ENCODE peak calls at places on chromosome 10, in four cellular contexts. R is PC-3, X is tibial nerve, W is WERI-Rb-1. S is an unnamed sample.

GRCh38 chr10:99364125-99364524 is 35.0 kb downstream of the CNNM1 start:
- DNase-seq in W (no peak), X (no peak), R (no peak), S (no peak)

GRCh38 chr10:21076381-21076780 is 179.3 kb upstream of the NEBL start:
- DNase-seq in X (no peak), W (no peak), R (no peak), S (no peak)

GRCh38 chr10:28788767-28789166 is 111.4 kb downstream of the BAMBI start:
- DNase-seq in R (no peak), W (no peak), X (no peak), S (peak)

GRCh38 chr10:21456160-21456559 is 69.3 kb downstream of the SKIDA1 start:
- DNase-seq in R (no peak), W (no peak), X (no peak), S (no peak)

GRCh38 chr10:52740155-52740549 is 32.4 kb downstream of the MBL2 start:
- DNase-seq in W (no peak), X (no peak), R (no peak), S (no peak)

GRCh38 chr10:71735709-71736569 is 16.4 kb upstream of the C10orf105 start:
- DNase-seq in R (no peak), W (no peak), X (no peak), S (no peak)

GRCh38 chr10:14056545-14057332 is 274.0 kb downstream of the FRMD4A start:
- DNase-seq in X (no peak), R (no peak), W (no peak), S (no peak)

GRCh38 chr10:74238031-74238431 is 87.0 kb downstream of the ADK start:
- DNase-seq in W (no peak), X (no peak), R (no peak), S (no peak)

GRCh38 chr10:73899401-73899780 is 11.5 kb upstream of the PLAU start:
- DNase-seq in R (peak), X (no peak), W (no peak), S (no peak)

GRCh38 chr10:13709931-13710690 is 123.3 kb downstream of the PRPF18 start:
- DNase-seq in X (no peak), R (no peak), W (no peak), S (peak)

GRCh38 chr10:79248341-79248931 is 98.8 kb upstream of the PPIF start:
- DNase-seq in R (no peak), W (peak), X (peak), S (peak)

DNA sequence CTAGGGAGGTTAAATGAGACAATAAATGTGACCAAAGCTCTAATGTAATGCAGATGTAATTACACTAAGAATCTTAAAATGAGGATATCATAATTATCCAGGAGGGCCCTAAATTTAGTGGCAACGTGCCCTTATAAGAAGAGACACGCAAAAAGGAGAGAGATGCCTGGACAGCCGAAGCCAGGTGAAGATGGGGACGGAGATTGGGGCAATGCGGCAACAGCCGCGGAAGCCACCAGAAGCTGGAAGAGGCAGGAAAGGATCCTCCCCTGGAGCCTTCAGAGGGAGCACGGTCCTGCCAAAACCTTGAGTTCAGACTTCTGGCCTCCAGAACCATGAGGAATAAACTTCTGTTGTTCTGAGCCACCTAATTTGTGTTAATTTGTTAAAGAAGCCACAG is 25.3 kb upstream of the C10orf71 start:
- DNase-seq in R (no peak), W (no peak), X (no peak), S (no peak)
- H3K27ac ChIP-seq in R (no peak), W (no peak), X (no peak), S (no peak)

GRCh38 chr10:116324951-116325635 is 845 bp downstream of the CCDC172 start:
- DNase-seq in W (no peak), R (no peak), X (no peak), S (no peak)

GRCh38 chr10:116329153-116329552 is 4.9 kb downstream of the CCDC172 start:
- DNase-seq in W (no peak), X (no peak), R (no peak), S (no peak)

GRCh38 chr10:116325987-116326386 is 1.7 kb downstream of the CCDC172 start:
- DNase-seq in W (no peak), R (no peak), X (no peak), S (no peak)

GRCh38 chr10:116324227-116324950 is at the start of gene CCDC172:
- DNase-seq in X (no peak), R (no peak), W (no peak), S (no peak)
- H3K27ac ChIP-seq in X (no peak), R (no peak), W (no peak), S (no peak)

GRCh38 chr10:69335613-69336012 is 57.3 kb downstream of the HK1 start:
- DNase-seq in X (no peak), W (no peak), R (no peak), S (no peak)

GRCh38 chr10:69333205-69333604 is 54.9 kb downstream of the HK1 start:
- DNase-seq in X (no peak), W (no peak), R (peak), S (no peak)

GRCh38 chr10:69332278-69333010 is 54.1 kb downstream of the HK1 start:
- DNase-seq in X (no peak), R (no peak), W (no peak), S (no peak)

GRCh38 chr10:69335063-69335587 is 56.8 kb downstream of the HK1 start:
- DNase-seq in X (no peak), W (no peak), R (no peak), S (peak)

DNA sequence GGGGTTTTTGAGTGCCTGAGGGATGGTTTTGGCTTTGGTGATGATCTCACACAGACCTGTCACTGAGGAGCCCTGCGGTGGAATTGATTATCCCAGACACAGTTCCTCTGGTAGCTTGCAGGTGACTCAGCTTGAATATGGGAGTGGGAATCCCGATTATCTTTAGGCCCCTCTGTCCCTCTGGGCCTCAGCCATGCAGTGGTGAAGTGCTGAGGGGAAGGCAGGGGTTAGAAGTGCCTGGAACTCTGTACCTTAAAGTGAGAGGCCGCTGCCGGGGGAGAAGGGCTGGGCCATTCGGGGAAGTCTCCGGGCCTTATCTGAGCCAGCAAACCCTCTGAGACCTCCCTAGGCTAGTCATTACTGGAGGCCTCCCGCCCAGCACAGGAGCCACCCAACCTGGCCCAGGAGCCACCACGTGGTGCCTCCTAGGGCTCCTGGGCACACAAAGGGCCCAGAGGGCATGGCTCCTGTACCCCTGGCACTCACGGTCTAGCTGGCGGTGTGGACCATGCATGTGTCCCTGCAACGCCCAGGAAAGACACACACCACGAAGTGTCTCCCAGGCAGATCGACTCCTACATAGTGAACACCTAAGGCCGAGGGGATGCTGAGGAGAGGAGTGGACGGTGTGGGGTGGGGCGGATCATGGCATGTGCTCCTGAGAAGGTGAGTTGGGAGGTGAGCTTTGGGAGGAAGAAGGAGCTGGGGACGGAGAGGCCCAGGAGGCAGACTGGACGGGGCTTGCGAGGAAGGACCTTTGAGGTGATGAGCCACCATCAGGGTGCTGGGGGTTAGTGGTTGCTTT is 56.2 kb downstream of the HK1 start:
- DNase-seq in R (no peak), X (no peak), W (no peak), S (no peak)
- H3K27ac ChIP-seq in R (no peak), X (no peak), W (no peak), S (peak)

GRCh38 chr10:124603376-124604213 is 140.6 kb downstream of the FAM53B start:
- DNase-seq in R (no peak), X (no peak), W (no peak), S (no peak)
- H3K27ac ChIP-seq in R (no peak), X (peak), W (peak), S (peak)

GRCh38 chr10:34311679-34312078 is 503.4 kb downstream of the PARD3 start:
- DNase-seq in X (no peak), W (no peak), R (peak), S (no peak)
- H3K27ac ChIP-seq in X (no peak), W (no peak), R (no peak), S (no peak)

S was measured in substantia nigra.